ENCODE peak calls at places on chromosomes 6 and 20, in seven cellular contexts. D is H54, U is NCI-H2029, V is dermis blood vessel endothelial cell, L is iris pigment epithelial cell, S is M059J, X is fibroblast of lung. W is an unnamed sample.

GRCh38 chr6:27605401-27606342 is 132.8 kb upstream of the ZNF184 start:
- DNase-seq in D (no peak), S (peak), U (no peak), V (peak), L (peak), X (peak), W (peak)

GRCh38 chr20:20710847-20711315 is 1.6 kb downstream of the RALGAPA2 start:
- DNase-seq in D (no peak), V (peak), S (peak), X (no peak), L (no peak), U (peak), W (peak)

GRCh38 chr6:148830614-148831013 is 83.8 kb downstream of the UST start:
- DNase-seq in S (no peak), X (no peak), V (no peak), D (no peak), U (no peak), L (no peak), W (no peak)

GRCh38 chr6:107600111-107600510 is 110.2 kb downstream of the SOBP start:
- DNase-seq in L (no peak), S (no peak), D (no peak), V (no peak), U (no peak), X (peak), W (no peak)

GRCh38 chr20:34083137-34083536 is 28.9 kb downstream of the EIF2S2 start:
- DNase-seq in U (peak), L (peak), S (peak), D (peak), X (peak), V (peak), W (peak)

GRCh38 chr6:109325400-109325801 is 56.9 kb downstream of the CD164 start:
- DNase-seq in D (no peak), S (no peak), V (no peak), L (no peak), U (no peak), X (no peak), W (no peak)

GRCh38 chr20:50575869-50576720 is 65.9 kb downstream of the PTPN1 start:
- DNase-seq in L (peak), U (peak), V (peak), X (peak), D (no peak), S (peak), W (no peak)

GRCh38 chr6:40674170-40674569 is 87.0 kb upstream of the LRFN2 start:
- DNase-seq in S (no peak), U (peak), L (no peak), X (no peak), D (no peak), V (no peak), W (no peak)

GRCh38 chr6:29553268-29554057 is 6.1 kb downstream of the UBD start:
- DNase-seq in S (no peak), V (peak), L (peak), X (peak), D (no peak), U (no peak), W (peak)

GRCh38 chr6:24078200-24078599 is 47.8 kb upstream of the NRSN1 start:
- DNase-seq in X (peak), V (no peak), L (peak), S (peak), U (no peak), D (peak), W (peak)

GRCh38 chr6:52457096-52457495 is 37.0 kb downstream of the EFHC1 start:
- DNase-seq in V (no peak), U (no peak), S (peak), X (no peak), D (no peak), L (no peak), W (peak)

GRCh38 chr6:89970609-89971337 is 76.5 kb downstream of the GJA10 start:
- DNase-seq in D (no peak), X (peak), L (peak), V (peak), U (peak), S (peak), W (peak)

GRCh38 chr6:165668951-165669350 is 5.9 kb upstream of the PDE10A start:
- DNase-seq in S (no peak), V (peak), D (no peak), L (no peak), X (no peak), U (no peak), W (no peak)

GRCh38 chr20:54199283-54199682 is 8.6 kb upstream of the PFDN4 start:
- DNase-seq in U (no peak), D (no peak), V (no peak), S (no peak), L (no peak), X (no peak), W (no peak)

GRCh38 chr6:158014505-158015187 is 33.0 kb downstream of the SYNJ2 start:
- DNase-seq in S (no peak), X (no peak), V (no peak), L (peak), D (no peak), U (peak), W (no peak)

W was measured in renal cortical epithelial cell.